ENCODE peak calls at places on chromosomes 2 and 18, in six cellular contexts. W is cardiac muscle cell, C is heart left ventricle, U is endothelial cell of umbilical vein, G is Panc1, Y is IMR-90. M is an unnamed sample. For H3K4me1, the result is how much of the 10 kb centered on the place peaks cover.

GRCh38 chr2:119240311-119241204 is 16.9 kb downstream of the STEAP3 start:
- DNase-seq in Y (peak), W (peak), G (no peak), U (no peak), C (peak), M (no peak)

GRCh38 chr18:54284967-54285785 is 15.9 kb downstream of the POLI start:
- DNase-seq in U (peak), C (peak), G (no peak), Y (peak), W (peak), M (peak)

GRCh38 chr2:9763356-9764152 is 79.7 kb upstream of the TAF1B start:
- DNase-seq in G (no peak), Y (peak), W (no peak), U (no peak), C (no peak), M (no peak)

GRCh38 chr2:158391876-158392275 is 64.7 kb downstream of the CCDC148 start:
- DNase-seq in U (peak), G (peak), C (no peak), Y (peak), W (no peak), M (peak)

GRCh38 chr2:128304715-128305554 is 13.7 kb downstream of the HS6ST1 start:
- DNase-seq in U (peak), Y (peak), W (peak), C (peak), G (no peak), M (no peak)

GRCh38 chr2:113760400-113760799 is 4.0 kb upstream of the SLC35F5 start:
- DNase-seq in W (peak), C (no peak), U (peak), G (no peak), Y (peak), M (no peak)

GRCh38 chr2:127660291-127660578 is 14.3 kb downstream of the GPR17 start:
- DNase-seq in W (no peak), Y (no peak), G (no peak), U (no peak), C (peak), M (no peak)

GRCh38 chr2:97747285-97747684 is 33.9 kb downstream of the ZAP70 start:
- DNase-seq in U (no peak), C (no peak), W (no peak), Y (no peak), G (no peak), M (no peak)

GRCh38 chr2:195094330-195094729 is 562.7 kb upstream of the SLC39A10 start:
- DNase-seq in G (no peak), U (no peak), Y (peak), C (no peak), W (no peak), M (no peak)

GRCh38 chr2:22273853-22274252 is 1111.1 kb upstream of the KLHL29 start:
- DNase-seq in U (no peak), W (no peak), G (no peak), C (no peak), Y (no peak), M (no peak)

GRCh38 chr18:59140287-59140885 is 702 bp downstream of the SEC11C start:
- DNase-seq in Y (peak), C (peak), W (peak), G (no peak), U (peak), M (no peak)

GRCh38 chr2:102672124-102672786 is 52.9 kb downstream of the SLC9A2 start:
- DNase-seq in G (no peak), W (no peak), C (no peak), Y (no peak), U (no peak), M (no peak)

GRCh38 chr18:51438797-51439350 is 241.4 kb upstream of the MEX3C start:
- DNase-seq in W (no peak), U (no peak), G (no peak), C (no peak), Y (no peak), M (no peak)

GRCh38 chr2:200406379-200406778 is 99.9 kb downstream of the SPATS2L start:
- DNase-seq in U (peak), C (no peak), G (no peak), W (peak), Y (peak), M (no peak)

GRCh38 chr2:199883474-199884212 is 27.4 kb upstream of the C2orf69 start:
- DNase-seq in W (no peak), Y (no peak), G (no peak), U (no peak), C (no peak), M (no peak)

GRCh38 chr2:12452211-12452610 is 264.5 kb upstream of the TRIB2 start:
- DNase-seq in Y (peak), G (no peak), U (no peak), C (no peak), W (peak), M (no peak)

GRCh38 chr2:105188343-105188742 is 53.2 kb upstream of the GPR45 start:
- DNase-seq in C (no peak), W (no peak), U (no peak), Y (no peak), G (no peak), M (no peak)

GRCh38 chr2:17249249-17249648 is 269.0 kb downstream of the RAD51AP2 start:
- DNase-seq in C (no peak), W (no peak), U (no peak), Y (no peak), G (no peak), M (no peak)

GRCh38 chr18:54957987-54958386 is 1.3 kb downstream of the CCDC68 start:
- DNase-seq in W (peak), Y (peak), C (no peak), U (no peak), G (no peak), M (no peak)

GRCh38 chr2:217929757-217930707 is 72.8 kb downstream of the TNS1 start:
- DNase-seq in U (no peak), W (peak), Y (peak), G (no peak), C (peak), M (no peak)

GRCh38 chr18:49321800-49322461 is 138.5 kb downstream of the DYM start:
- DNase-seq in C (no peak), U (peak), W (peak), Y (peak), G (no peak), M (no peak)

GRCh38 chr2:157443795-157444642 is at the start of gene CYTIP:
- DNase-seq in W (peak), U (no peak), C (peak), G (no peak), Y (no peak), M (peak)

GRCh38 chr2:240296104-240296406 is 139.4 kb upstream of the GPC1 start:
- DNase-seq in U (no peak), G (no peak), W (no peak), C (no peak), Y (no peak), M (no peak)

GRCh38 chr2:23476786-23477185 is 91.8 kb downstream of the KLHL29 start:
- DNase-seq in G (no peak), Y (no peak), W (no peak), U (no peak), C (no peak), M (no peak)

GRCh38 chr2:235659767-235660322 is 166.0 kb downstream of the AGAP1 start:
- DNase-seq in U (no peak), C (no peak), G (no peak), Y (peak), W (peak), M (no peak)

GRCh38 chr18:21996261-21996892 is 173.0 kb upstream of the GATA6 start:
- DNase-seq in U (no peak), Y (no peak), W (peak), C (peak), G (no peak), M (no peak)

GRCh38 chr2:156083707-156084494 is 248.6 kb downstream of the NR4A2 start:
- DNase-seq in W (peak), Y (no peak), U (no peak), G (no peak), C (peak), M (peak)

GRCh38 chr2:69625078-69625788 is 18.3 kb downstream of the AAK1 start:
- DNase-seq in C (no peak), U (peak), W (peak), G (no peak), Y (peak), M (no peak)

GRCh38 chr2:207330912-207331311 is 165.2 kb upstream of the KLF7 start:
- DNase-seq in G (peak), Y (peak), C (peak), W (peak), U (peak), M (no peak)

GRCh38 chr18:48202899-48203260 is 206.3 kb downstream of the ZBTB7C start:
- DNase-seq in G (no peak), U (no peak), C (no peak), Y (no peak), W (no peak), M (no peak)

GRCh38 chr2:10765461-10765860 is 44.0 kb downstream of the ATP6V1C2 start:
- DNase-seq in U (no peak), C (no peak), Y (no peak), G (no peak), W (no peak), M (no peak)

GRCh38 chr18:30280861-30281470 is 761.6 kb downstream of the DSC3 start:
- DNase-seq in C (no peak), W (peak), G (peak), U (peak), Y (peak), M (no peak)

GRCh38 chr18:76564636-76565237 is 69.7 kb upstream of the ZNF516 start:
- DNase-seq in W (peak), U (no peak), Y (no peak), C (no peak), G (no peak), M (no peak)

GRCh38 chr2:151111599-151112278 is 149.9 kb downstream of the RBM43 start:
- DNase-seq in G (peak), U (no peak), Y (peak), W (peak), C (no peak), M (no peak)

DNA sequence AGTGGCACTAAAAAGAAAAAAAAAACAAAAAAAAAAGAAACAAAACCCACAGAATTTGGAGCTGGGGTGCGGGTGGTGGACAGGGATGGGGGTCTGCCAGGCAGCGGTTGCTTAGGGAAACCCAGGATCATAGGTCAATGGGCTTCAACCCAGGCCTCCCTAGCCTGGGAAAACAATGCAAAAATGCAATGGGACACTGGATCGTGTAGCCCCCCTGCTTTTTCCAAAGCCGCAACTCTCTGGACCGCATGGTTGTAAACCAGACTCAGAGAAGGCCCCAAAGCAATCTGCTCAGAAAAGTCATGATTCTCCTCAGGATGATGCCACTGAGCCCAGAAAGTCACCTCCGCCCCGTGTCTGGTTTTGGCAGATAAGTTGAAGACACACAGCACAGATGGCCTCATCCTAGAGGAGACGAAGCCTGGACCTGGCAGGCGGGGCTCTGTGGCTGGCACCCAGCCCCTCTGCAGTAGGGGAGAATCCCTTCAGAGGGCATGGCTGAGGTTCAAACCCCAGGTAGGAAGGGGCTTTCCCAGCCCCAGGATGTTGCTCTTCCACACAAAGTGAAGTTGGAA is 5.1 kb downstream of the DLX2 start:
- DNase-seq in C (no peak), W (no peak), Y (no peak), U (no peak), G (no peak), M (peak)
- H3K4me3 ChIP-seq in C (no peak), W (no peak), Y (no peak), U (no peak), G (no peak), M (no peak)

GRCh38 chr2:230865766-230866703 is 1.3 kb downstream of the ITM2C start:
- DNase-seq in U (no peak), C (no peak), G (no peak), Y (no peak), W (peak), M (no peak)
- H3K4me1 ChIP-seq in U (under half), C (under half), G (half or more), Y (under half), W (half or more), M (under half)

DNA sequence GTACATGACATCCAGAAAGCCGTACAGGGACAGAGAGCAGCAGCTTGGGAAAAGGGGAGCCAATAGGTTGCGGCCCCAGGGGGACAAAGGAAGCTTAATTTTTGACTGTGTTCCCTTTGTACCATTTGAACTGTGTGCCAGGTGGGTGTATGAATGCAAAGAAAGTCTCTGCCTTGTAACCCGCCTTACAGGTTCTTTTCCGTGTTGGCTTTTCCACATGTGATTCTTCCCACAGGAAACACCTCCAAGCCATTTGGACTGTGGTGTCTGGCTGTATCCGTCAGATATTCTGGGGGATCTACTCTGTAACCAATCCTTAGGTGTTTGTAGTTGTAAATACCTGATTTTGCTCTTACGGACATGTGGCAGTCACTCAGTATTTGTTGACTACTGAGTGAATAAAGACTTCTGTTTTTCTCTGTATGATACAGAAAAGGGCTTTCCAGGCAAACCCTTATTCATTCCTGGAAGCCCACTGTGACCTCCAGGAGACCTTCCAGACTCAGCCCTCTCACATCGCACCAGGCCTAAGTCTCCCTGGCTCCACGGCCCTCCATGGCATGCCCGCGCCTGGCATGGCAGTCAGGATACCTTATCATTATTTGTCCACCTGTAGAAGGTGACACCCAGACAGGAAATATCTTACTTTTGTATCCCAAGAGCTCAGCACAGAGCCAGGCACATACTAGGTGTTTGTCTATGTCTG is 1.2 kb downstream of the LRRFIP1 start:
- DNase-seq in C (no peak), G (no peak), W (no peak), Y (no peak), U (no peak), M (no peak)
- H3K4me3 ChIP-seq in C (peak), G (peak), W (peak), Y (peak), U (peak), M (no peak)

DNA sequence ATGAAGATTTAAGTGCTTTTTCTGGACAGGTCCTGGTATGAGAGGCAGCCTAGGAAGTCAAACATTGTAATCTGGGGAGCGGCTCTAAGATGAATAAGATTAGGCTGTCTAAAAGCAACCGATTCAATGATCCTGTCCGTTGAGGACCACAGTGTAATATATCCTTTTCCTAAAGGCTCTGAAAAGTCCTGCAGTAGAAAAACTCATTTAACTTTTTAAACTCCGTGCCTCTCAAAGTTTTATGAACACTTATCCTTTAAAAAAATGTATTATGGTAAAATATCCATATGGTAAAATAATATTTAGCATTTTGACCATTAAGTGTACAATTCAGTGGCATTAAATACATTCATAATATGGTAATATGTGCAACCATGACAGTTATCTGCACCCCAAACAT is 39.8 kb downstream of the ATOH8 start:
- DNase-seq in G (no peak), C (no peak), W (no peak), Y (no peak), U (no peak), M (no peak)
- H3K4me1 ChIP-seq in G (under half), C (half or more), W (under half), Y (under half), U (under half), M (under half)

GRCh38 chr2:223599646-223600009 is 2.5 kb downstream of the SCG2 start:
- DNase-seq in U (no peak), W (peak), G (no peak), C (no peak), Y (no peak), M (no peak)

GRCh38 chr2:223604231-223604630 is 2.1 kb upstream of the SCG2 start:
- DNase-seq in C (no peak), U (no peak), W (no peak), G (no peak), Y (no peak), M (no peak)

GRCh38 chr2:223602972-223603371 is 811 bp upstream of the SCG2 start:
- DNase-seq in Y (peak), W (no peak), U (no peak), C (no peak), G (no peak), M (no peak)

GRCh38 chr2:223600056-223600455 is 2.1 kb downstream of the SCG2 start:
- DNase-seq in C (no peak), Y (peak), W (no peak), G (no peak), U (no peak), M (no peak)

DNA sequence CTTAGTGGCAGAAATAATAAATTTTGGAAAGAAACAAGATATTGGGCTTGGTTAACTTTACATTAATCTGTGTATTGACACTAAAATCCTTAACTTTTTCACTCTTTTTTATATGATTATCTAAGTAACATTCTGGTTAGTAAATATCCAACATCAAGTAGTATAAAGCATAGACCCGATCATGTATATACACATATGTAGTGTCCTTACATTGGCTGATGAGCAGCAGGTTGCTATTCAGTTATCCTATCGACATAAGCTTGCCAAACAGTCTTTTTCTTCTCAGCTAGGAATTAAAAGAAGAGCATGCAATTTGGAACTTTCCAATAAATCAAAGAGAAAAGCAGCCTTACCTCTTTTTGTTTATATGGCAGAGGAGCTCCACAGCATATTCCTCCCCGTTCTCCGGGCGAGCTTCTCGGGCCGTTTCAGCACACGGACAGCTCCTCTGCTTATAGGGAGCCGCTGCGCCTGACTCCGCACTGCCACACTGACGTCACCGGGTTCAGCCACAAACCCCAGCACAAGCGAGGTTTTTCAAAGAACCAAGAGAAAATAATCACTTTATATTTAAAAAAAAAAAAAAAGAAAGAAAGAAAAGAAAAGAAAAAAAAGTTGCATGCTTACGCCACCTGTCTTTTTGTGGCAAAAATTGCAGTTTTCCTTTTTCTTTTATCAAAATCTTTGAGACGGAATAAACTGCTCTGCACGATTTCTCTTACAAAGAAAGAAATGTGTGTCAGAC is at the start of gene SCG2:
- DNase-seq in W (peak), C (peak), U (peak), G (peak), Y (peak), M (peak)
- H3K4me3 ChIP-seq in W (no peak), C (no peak), U (no peak), G (peak), Y (no peak), M (no peak)

GRCh38 chr2:163690896-163691295 is 44.9 kb downstream of the FIGN start:
- DNase-seq in U (no peak), G (no peak), C (no peak), Y (no peak), W (no peak), M (no peak)
- H3K4me1 ChIP-seq in U (under half), G (under half), C (under half), Y (under half), W (under half), M (under half)

GRCh38 chr2:167401309-167401708 is 513.0 kb downstream of the XIRP2 start:
- DNase-seq in U (no peak), G (no peak), C (no peak), W (no peak), Y (no peak), M (no peak)

GRCh38 chr2:167404896-167405295 is 516.6 kb downstream of the XIRP2 start:
- DNase-seq in Y (peak), G (no peak), U (no peak), C (no peak), W (peak), M (no peak)

GRCh38 chr2:167411367-167411766 is 523.1 kb downstream of the XIRP2 start:
- DNase-seq in Y (no peak), C (no peak), G (no peak), W (peak), U (no peak), M (no peak)

DNA sequence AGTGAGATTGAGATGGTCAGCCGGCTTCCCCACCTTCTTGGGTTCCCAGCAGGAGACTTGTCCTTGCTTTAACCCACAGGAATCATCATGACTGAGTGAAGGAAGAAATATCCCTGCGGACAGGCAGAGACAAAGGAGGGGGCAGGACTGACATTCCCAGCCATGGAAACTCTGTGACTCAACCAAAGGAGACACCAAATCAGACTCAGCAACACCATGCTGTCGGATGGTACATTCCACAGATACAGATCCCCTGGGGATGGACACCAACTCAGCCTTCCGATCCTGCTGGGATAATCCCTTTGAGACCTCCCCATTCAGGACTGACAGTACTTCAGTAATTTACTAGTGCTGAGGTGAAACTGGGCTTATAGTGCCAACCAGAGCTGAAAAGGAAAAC is 518.3 kb downstream of the XIRP2 start:
- DNase-seq in G (no peak), C (no peak), U (no peak), Y (no peak), W (peak), M (no peak)
- H3K4me3 ChIP-seq in G (no peak), C (no peak), U (no peak), Y (no peak), W (no peak), M (no peak)

GRCh38 chr18:2729757-2730156 is 74.2 kb downstream of the SMCHD1 start:
- DNase-seq in C (no peak), G (no peak), W (no peak), U (no peak), Y (no peak), M (no peak)
- H3K4me1 ChIP-seq in C (under half), G (under half), W (under half), U (under half), Y (under half), M (under half)